ENCODE peak calls at places on chromosomes 1 and 21, in five cellular contexts. One of them, this sample, is unnamed.

GRCh38 chr21:35512321-35512720 is 463.2 kb upstream of the RUNX1 start:
- DNase-seq in esophagus muscularis mucosa: no peak
- DNase-seq in activated T-cell treated with anti-CD3 and anti-CD28 coated beads, Interleukin-2, amount 50 U/mL, for 48 hours: no peak
- DNase-seq in brain pericyte: no peak
- DNase-seq in DMS79: no peak
- DNase-seq in this sample: no peak

GRCh38 chr1:67626495-67627235 is 58.3 kb upstream of the GADD45A start:
- DNase-seq in esophagus muscularis mucosa: peak; percentile 39
- DNase-seq in activated T-cell treated with anti-CD3 and anti-CD28 coated beads, Interleukin-2, amount 50 U/mL, for 48 hours: no peak
- DNase-seq in brain pericyte: peak; percentile 11
- DNase-seq in DMS79: no peak
- DNase-seq in this sample: no peak

GRCh38 chr1:51850420-51851297 is 27.9 kb downstream of the NRDC start:
- DNase-seq in esophagus muscularis mucosa: no peak
- DNase-seq in activated T-cell treated with anti-CD3 and anti-CD28 coated beads, Interleukin-2, amount 50 U/mL, for 48 hours: no peak
- DNase-seq in brain pericyte: no peak
- DNase-seq in DMS79: no peak
- DNase-seq in this sample: no peak

GRCh38 chr1:154767315-154768240 is 102.5 kb downstream of the KCNN3 start:
- DNase-seq in esophagus muscularis mucosa: no peak
- DNase-seq in activated T-cell treated with anti-CD3 and anti-CD28 coated beads, Interleukin-2, amount 50 U/mL, for 48 hours: no peak
- DNase-seq in brain pericyte: no peak
- DNase-seq in DMS79: peak; percentile 33
- DNase-seq in this sample: peak; percentile 92

GRCh38 chr21:24444736-24445135 is 1162.5 kb downstream of the MRPL39 start:
- DNase-seq in esophagus muscularis mucosa: no peak
- DNase-seq in activated T-cell treated with anti-CD3 and anti-CD28 coated beads, Interleukin-2, amount 50 U/mL, for 48 hours: no peak
- DNase-seq in brain pericyte: no peak
- DNase-seq in DMS79: no peak
- DNase-seq in this sample: no peak

GRCh38 chr1:6870571-6870970 is 85.3 kb downstream of the CAMTA1 start:
- DNase-seq in esophagus muscularis mucosa: no peak
- DNase-seq in activated T-cell treated with anti-CD3 and anti-CD28 coated beads, Interleukin-2, amount 50 U/mL, for 48 hours: no peak
- DNase-seq in brain pericyte: no peak
- DNase-seq in DMS79: no peak
- DNase-seq in this sample: no peak

GRCh38 chr21:40788635-40789034 is 58.3 kb downstream of the DSCAM start:
- DNase-seq in esophagus muscularis mucosa: no peak
- DNase-seq in activated T-cell treated with anti-CD3 and anti-CD28 coated beads, Interleukin-2, amount 50 U/mL, for 48 hours: no peak
- DNase-seq in brain pericyte: no peak
- DNase-seq in DMS79: no peak
- DNase-seq in this sample: no peak

GRCh38 chr1:203287109-203287893 is 18.0 kb upstream of the BTG2 start:
- DNase-seq in esophagus muscularis mucosa: no peak
- DNase-seq in activated T-cell treated with anti-CD3 and anti-CD28 coated beads, Interleukin-2, amount 50 U/mL, for 48 hours: peak; percentile 83
- DNase-seq in brain pericyte: no peak
- DNase-seq in DMS79: no peak
- DNase-seq in this sample: peak; percentile 78

GRCh38 chr1:84598418-84598817 is 24.2 kb upstream of the CTBS start:
- DNase-seq in esophagus muscularis mucosa: no peak
- DNase-seq in activated T-cell treated with anti-CD3 and anti-CD28 coated beads, Interleukin-2, amount 50 U/mL, for 48 hours: no peak
- DNase-seq in brain pericyte: no peak
- DNase-seq in DMS79: no peak
- DNase-seq in this sample: no peak

GRCh38 chr1:173590557-173590956 is 12.3 kb downstream of the SLC9C2 start:
- DNase-seq in esophagus muscularis mucosa: no peak
- DNase-seq in activated T-cell treated with anti-CD3 and anti-CD28 coated beads, Interleukin-2, amount 50 U/mL, for 48 hours: no peak
- DNase-seq in brain pericyte: no peak
- DNase-seq in DMS79: no peak
- DNase-seq in this sample: no peak

GRCh38 chr1:243507672-243508302 is 251.9 kb downstream of the SDCCAG8 start:
- DNase-seq in esophagus muscularis mucosa: no peak
- DNase-seq in activated T-cell treated with anti-CD3 and anti-CD28 coated beads, Interleukin-2, amount 50 U/mL, for 48 hours: no peak
- DNase-seq in brain pericyte: no peak
- DNase-seq in DMS79: no peak
- DNase-seq in this sample: peak; percentile 100

GRCh38 chr1:230641900-230642262 is 400 bp upstream of the COG2 start:
- DNase-seq in esophagus muscularis mucosa: no peak
- DNase-seq in activated T-cell treated with anti-CD3 and anti-CD28 coated beads, Interleukin-2, amount 50 U/mL, for 48 hours: no peak
- DNase-seq in brain pericyte: no peak
- DNase-seq in DMS79: no peak
- DNase-seq in this sample: no peak

GRCh38 chr1:87644500-87645245 is 316.0 kb downstream of the LMO4 start:
- DNase-seq in esophagus muscularis mucosa: no peak
- DNase-seq in activated T-cell treated with anti-CD3 and anti-CD28 coated beads, Interleukin-2, amount 50 U/mL, for 48 hours: no peak
- DNase-seq in brain pericyte: no peak
- DNase-seq in DMS79: peak; percentile 76
- DNase-seq in this sample: no peak

GRCh38 chr1:25608488-25609178 is 8.0 kb upstream of the MAN1C1 start:
- DNase-seq in esophagus muscularis mucosa: peak; percentile 97
- DNase-seq in activated T-cell treated with anti-CD3 and anti-CD28 coated beads, Interleukin-2, amount 50 U/mL, for 48 hours: peak; percentile 91
- DNase-seq in brain pericyte: no peak
- DNase-seq in DMS79: peak; percentile 13
- DNase-seq in this sample: peak; percentile 17

GRCh38 chr1:157111396-157112165 is 12.0 kb upstream of the ETV3L start:
- DNase-seq in esophagus muscularis mucosa: no peak
- DNase-seq in activated T-cell treated with anti-CD3 and anti-CD28 coated beads, Interleukin-2, amount 50 U/mL, for 48 hours: no peak
- DNase-seq in brain pericyte: no peak
- DNase-seq in DMS79: no peak
- DNase-seq in this sample: no peak

GRCh38 chr1:21630571-21631338 is 38.4 kb downstream of the RAP1GAP start:
- DNase-seq in esophagus muscularis mucosa: no peak
- DNase-seq in activated T-cell treated with anti-CD3 and anti-CD28 coated beads, Interleukin-2, amount 50 U/mL, for 48 hours: no peak
- DNase-seq in brain pericyte: no peak
- DNase-seq in DMS79: no peak
- DNase-seq in this sample: no peak

GRCh38 chr1:1906185-1907097 is 8.6 kb upstream of the CALML6 start:
- DNase-seq in esophagus muscularis mucosa: no peak
- DNase-seq in activated T-cell treated with anti-CD3 and anti-CD28 coated beads, Interleukin-2, amount 50 U/mL, for 48 hours: peak; percentile 83
- DNase-seq in brain pericyte: no peak
- DNase-seq in DMS79: no peak
- DNase-seq in this sample: peak; percentile 39

GRCh38 chr1:150235436-150235851 is 468 bp downstream of the ANP32E start:
- DNase-seq in esophagus muscularis mucosa: peak; percentile 90
- DNase-seq in activated T-cell treated with anti-CD3 and anti-CD28 coated beads, Interleukin-2, amount 50 U/mL, for 48 hours: peak; percentile 56
- DNase-seq in brain pericyte: no peak
- DNase-seq in DMS79: no peak
- DNase-seq in this sample: no peak

GRCh38 chr1:9618912-9619679 is 30.4 kb downstream of the TMEM201 start:
- DNase-seq in esophagus muscularis mucosa: no peak
- DNase-seq in activated T-cell treated with anti-CD3 and anti-CD28 coated beads, Interleukin-2, amount 50 U/mL, for 48 hours: no peak
- DNase-seq in brain pericyte: no peak
- DNase-seq in DMS79: no peak
- DNase-seq in this sample: no peak

GRCh38 chr1:228960705-228961104 is 225.4 kb downstream of the RHOU start:
- DNase-seq in esophagus muscularis mucosa: no peak
- DNase-seq in activated T-cell treated with anti-CD3 and anti-CD28 coated beads, Interleukin-2, amount 50 U/mL, for 48 hours: no peak
- DNase-seq in brain pericyte: no peak
- DNase-seq in DMS79: no peak
- DNase-seq in this sample: no peak

GRCh38 chr1:201718346-201719202 is 110.4 kb upstream of the IPO9 start:
- DNase-seq in esophagus muscularis mucosa: no peak
- DNase-seq in activated T-cell treated with anti-CD3 and anti-CD28 coated beads, Interleukin-2, amount 50 U/mL, for 48 hours: no peak
- DNase-seq in brain pericyte: no peak
- DNase-seq in DMS79: no peak
- DNase-seq in this sample: no peak

GRCh38 chr1:172484252-172484651 is 40.4 kb upstream of the PIGC start:
- DNase-seq in esophagus muscularis mucosa: no peak
- DNase-seq in activated T-cell treated with anti-CD3 and anti-CD28 coated beads, Interleukin-2, amount 50 U/mL, for 48 hours: no peak
- DNase-seq in brain pericyte: no peak
- DNase-seq in DMS79: no peak
- DNase-seq in this sample: no peak

GRCh38 chr1:199948587-199949280 is 78.8 kb upstream of the NR5A2 start:
- DNase-seq in esophagus muscularis mucosa: no peak
- DNase-seq in activated T-cell treated with anti-CD3 and anti-CD28 coated beads, Interleukin-2, amount 50 U/mL, for 48 hours: no peak
- DNase-seq in brain pericyte: no peak
- DNase-seq in DMS79: no peak
- DNase-seq in this sample: no peak

GRCh38 chr1:202815120-202815519 is 4.4 kb downstream of the PCAT6 start:
- DNase-seq in esophagus muscularis mucosa: no peak
- DNase-seq in activated T-cell treated with anti-CD3 and anti-CD28 coated beads, Interleukin-2, amount 50 U/mL, for 48 hours: no peak
- DNase-seq in brain pericyte: no peak
- DNase-seq in DMS79: no peak
- DNase-seq in this sample: peak; percentile 17

GRCh38 chr1:10519016-10519417 is 44.3 kb downstream of the PEX14 start:
- DNase-seq in esophagus muscularis mucosa: no peak
- DNase-seq in activated T-cell treated with anti-CD3 and anti-CD28 coated beads, Interleukin-2, amount 50 U/mL, for 48 hours: no peak
- DNase-seq in brain pericyte: no peak
- DNase-seq in DMS79: peak; percentile 87
- DNase-seq in this sample: no peak

GRCh38 chr21:27502801-27503200 is 535.9 kb upstream of the ADAMTS5 start:
- DNase-seq in esophagus muscularis mucosa: no peak
- DNase-seq in activated T-cell treated with anti-CD3 and anti-CD28 coated beads, Interleukin-2, amount 50 U/mL, for 48 hours: no peak
- DNase-seq in brain pericyte: no peak
- DNase-seq in DMS79: no peak
- DNase-seq in this sample: no peak

GRCh38 chr1:5108740-5109139 is 454.3 kb downstream of the AJAP1 start:
- DNase-seq in esophagus muscularis mucosa: no peak
- DNase-seq in activated T-cell treated with anti-CD3 and anti-CD28 coated beads, Interleukin-2, amount 50 U/mL, for 48 hours: no peak
- DNase-seq in brain pericyte: no peak
- DNase-seq in DMS79: no peak
- DNase-seq in this sample: no peak

GRCh38 chr1:31203215-31203614 is 36.5 kb downstream of the NKAIN1 start:
- DNase-seq in esophagus muscularis mucosa: no peak
- DNase-seq in activated T-cell treated with anti-CD3 and anti-CD28 coated beads, Interleukin-2, amount 50 U/mL, for 48 hours: no peak
- DNase-seq in brain pericyte: no peak
- DNase-seq in DMS79: no peak
- DNase-seq in this sample: no peak